ENCODE peak calls at places on chromosomes 13 and 19, in seven cellular contexts. One of them, this sample, is unnamed.

GRCh38 chr19:47615714-47616113 is 6.8 kb downstream of the BICRA start:
- DNase-seq in activated naive CD4-positive, alpha-beta T cell treated with anti-CD3 and anti-CD28 coated beads for 36 hours: no peak
- DNase-seq in AG20443: no peak
- DNase-seq in neural crest cell: no peak
- DNase-seq in heart left ventricle: no peak
- DNase-seq in T-helper 1 cell: no peak
- DNase-seq in CD14-positive monocyte: no peak
- DNase-seq in this sample: no peak

GRCh38 chr13:99908129-99908805 is 63.3 kb downstream of the ZIC5 start:
- DNase-seq in heart left ventricle: no peak
- DNase-seq in AG20443: no peak
- DNase-seq in CD14-positive monocyte: no peak
- DNase-seq in activated naive CD4-positive, alpha-beta T cell treated with anti-CD3 and anti-CD28 coated beads for 36 hours: no peak
- DNase-seq in neural crest cell: no peak
- DNase-seq in T-helper 1 cell: no peak
- DNase-seq in this sample: no peak

GRCh38 chr13:19984430-19985218 is 26.1 kb downstream of the ZMYM2 start:
- DNase-seq in neural crest cell: no peak
- DNase-seq in heart left ventricle: no peak
- DNase-seq in AG20443: peak
- DNase-seq in CD14-positive monocyte: no peak
- DNase-seq in activated naive CD4-positive, alpha-beta T cell treated with anti-CD3 and anti-CD28 coated beads for 36 hours: no peak
- DNase-seq in T-helper 1 cell: peak
- DNase-seq in this sample: peak

GRCh38 chr13:31046711-31047279 is 114.3 kb downstream of the TEX26 start:
- DNase-seq in activated naive CD4-positive, alpha-beta T cell treated with anti-CD3 and anti-CD28 coated beads for 36 hours: no peak
- DNase-seq in T-helper 1 cell: no peak
- DNase-seq in CD14-positive monocyte: no peak
- DNase-seq in heart left ventricle: peak
- DNase-seq in neural crest cell: no peak
- DNase-seq in AG20443: no peak
- DNase-seq in this sample: no peak

GRCh38 chr13:39942177-39942900 is 286.9 kb downstream of the COG6 start:
- DNase-seq in CD14-positive monocyte: no peak
- DNase-seq in AG20443: no peak
- DNase-seq in activated naive CD4-positive, alpha-beta T cell treated with anti-CD3 and anti-CD28 coated beads for 36 hours: no peak
- DNase-seq in heart left ventricle: no peak
- DNase-seq in T-helper 1 cell: no peak
- DNase-seq in neural crest cell: no peak
- DNase-seq in this sample: no peak

GRCh38 chr13:27792393-27793218 is at the start of gene GSX1:
- DNase-seq in activated naive CD4-positive, alpha-beta T cell treated with anti-CD3 and anti-CD28 coated beads for 36 hours: peak
- DNase-seq in CD14-positive monocyte: no peak
- DNase-seq in T-helper 1 cell: peak
- DNase-seq in heart left ventricle: peak
- DNase-seq in AG20443: peak
- DNase-seq in neural crest cell: peak
- DNase-seq in this sample: no peak

GRCh38 chr19:51607920-51608562 is 22.2 kb downstream of the SIGLEC5 start:
- DNase-seq in neural crest cell: peak
- DNase-seq in T-helper 1 cell: peak
- DNase-seq in heart left ventricle: peak
- DNase-seq in AG20443: peak
- DNase-seq in activated naive CD4-positive, alpha-beta T cell treated with anti-CD3 and anti-CD28 coated beads for 36 hours: peak
- DNase-seq in CD14-positive monocyte: peak
- DNase-seq in this sample: peak

GRCh38 chr19:5564930-5565329 is 2.8 kb downstream of the TINCR start:
- DNase-seq in activated naive CD4-positive, alpha-beta T cell treated with anti-CD3 and anti-CD28 coated beads for 36 hours: no peak
- DNase-seq in CD14-positive monocyte: no peak
- DNase-seq in AG20443: no peak
- DNase-seq in heart left ventricle: no peak
- DNase-seq in T-helper 1 cell: no peak
- DNase-seq in neural crest cell: no peak
- DNase-seq in this sample: no peak

GRCh38 chr13:39836038-39836437 is 180.6 kb downstream of the COG6 start:
- DNase-seq in CD14-positive monocyte: no peak
- DNase-seq in activated naive CD4-positive, alpha-beta T cell treated with anti-CD3 and anti-CD28 coated beads for 36 hours: no peak
- DNase-seq in heart left ventricle: no peak
- DNase-seq in AG20443: no peak
- DNase-seq in T-helper 1 cell: no peak
- DNase-seq in neural crest cell: no peak
- DNase-seq in this sample: no peak

GRCh38 chr13:94822356-94822755 is 110.0 kb upstream of the SOX21 start:
- DNase-seq in heart left ventricle: no peak
- DNase-seq in neural crest cell: no peak
- DNase-seq in CD14-positive monocyte: no peak
- DNase-seq in T-helper 1 cell: no peak
- DNase-seq in AG20443: no peak
- DNase-seq in activated naive CD4-positive, alpha-beta T cell treated with anti-CD3 and anti-CD28 coated beads for 36 hours: no peak
- DNase-seq in this sample: no peak

GRCh38 chr19:51196181-51196580 is 28.7 kb upstream of the CD33 start:
- DNase-seq in CD14-positive monocyte: no peak
- DNase-seq in activated naive CD4-positive, alpha-beta T cell treated with anti-CD3 and anti-CD28 coated beads for 36 hours: no peak
- DNase-seq in heart left ventricle: no peak
- DNase-seq in AG20443: no peak
- DNase-seq in neural crest cell: no peak
- DNase-seq in T-helper 1 cell: peak
- DNase-seq in this sample: no peak

GRCh38 chr13:109331898-109332297 is 454.5 kb downstream of the IRS2 start:
- DNase-seq in T-helper 1 cell: no peak
- DNase-seq in neural crest cell: no peak
- DNase-seq in AG20443: peak
- DNase-seq in heart left ventricle: no peak
- DNase-seq in CD14-positive monocyte: no peak
- DNase-seq in activated naive CD4-positive, alpha-beta T cell treated with anti-CD3 and anti-CD28 coated beads for 36 hours: no peak
- DNase-seq in this sample: no peak

GRCh38 chr13:79477968-79478367 is 3.0 kb upstream of the NDFIP2 start:
- DNase-seq in neural crest cell: no peak
- DNase-seq in activated naive CD4-positive, alpha-beta T cell treated with anti-CD3 and anti-CD28 coated beads for 36 hours: no peak
- DNase-seq in T-helper 1 cell: no peak
- DNase-seq in CD14-positive monocyte: no peak
- DNase-seq in heart left ventricle: peak
- DNase-seq in AG20443: no peak
- DNase-seq in this sample: no peak

GRCh38 chr13:34826432-34826831 is 115.6 kb upstream of the NBEA start:
- DNase-seq in activated naive CD4-positive, alpha-beta T cell treated with anti-CD3 and anti-CD28 coated beads for 36 hours: no peak
- DNase-seq in neural crest cell: no peak
- DNase-seq in heart left ventricle: no peak
- DNase-seq in CD14-positive monocyte: no peak
- DNase-seq in AG20443: no peak
- DNase-seq in T-helper 1 cell: no peak
- DNase-seq in this sample: no peak

GRCh38 chr13:21225841-21226581 is 49.6 kb downstream of the MRPL57 start:
- DNase-seq in AG20443: no peak
- DNase-seq in CD14-positive monocyte: no peak
- DNase-seq in heart left ventricle: no peak
- DNase-seq in neural crest cell: no peak
- DNase-seq in T-helper 1 cell: no peak
- DNase-seq in activated naive CD4-positive, alpha-beta T cell treated with anti-CD3 and anti-CD28 coated beads for 36 hours: no peak
- DNase-seq in this sample: no peak

GRCh38 chr13:101283782-101284181 is 132.5 kb downstream of the NALCN start:
- DNase-seq in activated naive CD4-positive, alpha-beta T cell treated with anti-CD3 and anti-CD28 coated beads for 36 hours: no peak
- DNase-seq in heart left ventricle: no peak
- DNase-seq in neural crest cell: no peak
- DNase-seq in CD14-positive monocyte: no peak
- DNase-seq in AG20443: no peak
- DNase-seq in T-helper 1 cell: no peak
- DNase-seq in this sample: no peak

GRCh38 chr13:71864981-71865857 is 1.8 kb downstream of the DACH1 start:
- DNase-seq in CD14-positive monocyte: peak
- DNase-seq in AG20443: peak
- DNase-seq in activated naive CD4-positive, alpha-beta T cell treated with anti-CD3 and anti-CD28 coated beads for 36 hours: peak
- DNase-seq in T-helper 1 cell: no peak
- DNase-seq in neural crest cell: peak
- DNase-seq in heart left ventricle: peak
- DNase-seq in this sample: no peak